ENCODE peak calls at places on chromosomes 4 and X, in four cellular contexts. T, Q, R and I are unnamed samples.
A peak's percentile ranks its signal among the peaks of the same experiment; 100 is the strongest.

GRCh38 chrX:24298191-24298590 is 15.7 kb downstream of the SUPT20HL2 start:
- DNase-seq in T (no peak), Q (no peak), R (no peak), I (no peak)

GRCh38 chrX:107117993-107118321 is 665 bp downstream of the RBM41 start:
- DNase-seq in T (no peak), Q (peak; percentile 6), R (no peak), I (no peak)

GRCh38 chr4:24226667-24227066 is 336.8 kb upstream of the PPARGC1A start:
- DNase-seq in T (no peak), Q (no peak), R (no peak), I (no peak)

GRCh38 chrX:23803931-23804381 is 21.0 kb downstream of the SAT1 start:
- DNase-seq in T (peak; percentile 70), Q (no peak), R (peak; percentile 70), I (no peak)

GRCh38 chr4:78865451-78865850 is 73.8 kb downstream of the PAQR3 start:
- DNase-seq in T (no peak), Q (no peak), R (no peak), I (no peak)

GRCh38 chrX:99887918-99888317 is 522.2 kb downstream of the PCDH19 start:
- DNase-seq in T (no peak), Q (no peak), R (no peak), I (no peak)

GRCh38 chr4:73446336-73446938 is 10.4 kb downstream of the AFP start:
- DNase-seq in T (peak; percentile 10), Q (peak; percentile 53), R (peak; percentile 78), I (no peak)

GRCh38 chr4:118939169-118939779 is 50.6 kb downstream of the SYNPO2 start:
- DNase-seq in T (no peak), Q (no peak), R (no peak), I (no peak)

GRCh38 chr4:43690121-43690520 is 758.5 kb downstream of the KCTD8 start:
- DNase-seq in T (no peak), Q (no peak), R (no peak), I (no peak)
- TF ChIP-seq HMGXB4 in T (no peak), Q (no peak), R (no peak), I (no peak)

GRCh38 chr4:93199492-93199891 is 629.1 kb upstream of the ATOH1 start:
- DNase-seq in T (peak; percentile 15), Q (peak; percentile 3), R (peak; percentile 41), I (peak; percentile 23)
- TF ChIP-seq HMGXB4 in T (no peak), Q (no peak), R (no peak), I (no peak)

GRCh38 chr4:173171098-173171497 is 2.5 kb downstream of the GALNT7 start:
- DNase-seq in T (peak; percentile 57), Q (peak; percentile 56), R (peak; percentile 2), I (no peak)
- TF ChIP-seq HMGXB4 in T (no peak), Q (no peak), R (no peak), I (no peak)

GRCh38 chr4:48030470-48030869 is 13.9 kb downstream of the NIPAL1 start:
- DNase-seq in T (no peak), Q (no peak), R (no peak), I (no peak)
- TF ChIP-seq HMGXB4 in T (no peak), Q (no peak), R (no peak), I (no peak)

DNA sequence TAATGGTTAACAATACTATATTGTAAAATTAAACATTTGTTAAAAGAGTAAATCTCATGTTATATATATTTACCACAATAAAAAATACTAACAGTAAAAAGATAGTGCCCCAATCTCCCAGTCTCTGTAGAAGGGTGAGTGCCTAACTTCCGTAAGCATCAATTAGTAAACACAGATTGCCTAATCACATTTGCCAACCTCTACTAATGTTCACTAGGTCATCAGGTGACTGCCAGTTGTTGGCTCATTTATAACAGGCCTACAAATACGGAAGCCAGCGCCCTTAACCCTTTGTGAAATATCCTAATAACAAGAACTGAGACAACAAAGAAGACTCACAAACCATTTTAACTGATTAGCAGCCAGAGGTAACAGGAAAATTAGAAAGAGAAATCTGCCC is 345.1 kb downstream of the INPP4B start:
- DNase-seq in T (no peak), Q (no peak), R (no peak), I (no peak)
- TF ChIP-seq HMGXB4 in T (no peak), Q (no peak), R (no peak), I (no peak)

GRCh38 chr4:166315721-166316467 is 442.9 kb downstream of the TLL1 start:
- DNase-seq in T (no peak), Q (no peak), R (no peak), I (peak; percentile 15)
- TF ChIP-seq HMGXB4 in T (no peak), Q (no peak), R (no peak), I (no peak)

GRCh38 chr4:90715242-90715641 is 588.0 kb downstream of the CCSER1 start:
- DNase-seq in T (no peak), Q (no peak), R (no peak), I (no peak)
- TF ChIP-seq HMGXB4 in T (no peak), Q (no peak), R (no peak), I (no peak)